ENCODE peak calls at places on chromosomes 6 and 20, in four cellular contexts. One of them, this sample, is unnamed.
A peak's percentile ranks its signal among the peaks of the same experiment; 100 is the strongest.

GRCh38 chr6:3876131-3876530 is 27.0 kb downstream of the FAM50B start:
- DNase-seq in mammary epithelial cell: no peak
- DNase-seq in neural progenitor cell: no peak
- DNase-seq in adrenal gland: no peak
- DNase-seq in this sample: no peak

GRCh38 chr20:21436186-21436585 is 38.9 kb upstream of the NKX2-4 start:
- DNase-seq in neural progenitor cell: no peak
- DNase-seq in mammary epithelial cell: peak; percentile 93
- DNase-seq in adrenal gland: no peak
- DNase-seq in this sample: no peak

GRCh38 chr6:36855750-36856149 is 16.5 kb upstream of the CPNE5 start:
- DNase-seq in neural progenitor cell: no peak
- DNase-seq in mammary epithelial cell: no peak
- DNase-seq in adrenal gland: no peak
- DNase-seq in this sample: no peak

GRCh38 chr20:59010995-59011873 is 4.2 kb upstream of the CTSZ start:
- DNase-seq in adrenal gland: no peak
- DNase-seq in mammary epithelial cell: peak; percentile 80
- DNase-seq in neural progenitor cell: peak; percentile 15
- DNase-seq in this sample: no peak

GRCh38 chr20:23873370-23874015 is 6.1 kb downstream of the CST5 start:
- DNase-seq in neural progenitor cell: no peak
- DNase-seq in mammary epithelial cell: peak; percentile 14
- DNase-seq in adrenal gland: no peak
- DNase-seq in this sample: no peak

GRCh38 chr20:63811491-63811875 is 19.6 kb downstream of the ZBTB46 start:
- DNase-seq in adrenal gland: no peak
- DNase-seq in neural progenitor cell: no peak
- DNase-seq in mammary epithelial cell: no peak
- DNase-seq in this sample: no peak

GRCh38 chr6:145310116-145310515 is 425.2 kb downstream of the EPM2A start:
- DNase-seq in mammary epithelial cell: no peak
- DNase-seq in neural progenitor cell: no peak
- DNase-seq in adrenal gland: no peak
- DNase-seq in this sample: no peak

GRCh38 chr6:21384211-21384610 is 209.3 kb upstream of the SOX4 start:
- DNase-seq in adrenal gland: no peak
- DNase-seq in neural progenitor cell: no peak
- DNase-seq in mammary epithelial cell: no peak
- DNase-seq in this sample: peak; percentile 29

GRCh38 chr6:21780601-21781000 is 187.1 kb downstream of the SOX4 start:
- DNase-seq in mammary epithelial cell: no peak
- DNase-seq in adrenal gland: no peak
- DNase-seq in neural progenitor cell: peak; percentile 49
- DNase-seq in this sample: no peak

GRCh38 chr6:55445648-55446204 is 118.5 kb downstream of the GFRAL start:
- DNase-seq in adrenal gland: no peak
- DNase-seq in mammary epithelial cell: peak; percentile 7
- DNase-seq in neural progenitor cell: peak; percentile 43
- DNase-seq in this sample: no peak

GRCh38 chr6:36780517-36781210 is 58.6 kb downstream of the CPNE5 start:
- DNase-seq in mammary epithelial cell: peak; percentile 11
- DNase-seq in adrenal gland: no peak
- DNase-seq in neural progenitor cell: no peak
- DNase-seq in this sample: no peak

GRCh38 chr6:108608453-108609275 is 47.9 kb downstream of the FOXO3 start:
- DNase-seq in mammary epithelial cell: peak; percentile 31
- DNase-seq in adrenal gland: no peak
- DNase-seq in neural progenitor cell: peak; percentile 34
- DNase-seq in this sample: no peak

GRCh38 chr6:101747711-101748110 is 354.2 kb downstream of the GRIK2 start:
- DNase-seq in adrenal gland: peak; percentile 50
- DNase-seq in neural progenitor cell: no peak
- DNase-seq in mammary epithelial cell: no peak
- DNase-seq in this sample: no peak

GRCh38 chr6:40356242-40356910 is 230.8 kb downstream of the LRFN2 start:
- DNase-seq in neural progenitor cell: no peak
- DNase-seq in mammary epithelial cell: peak; percentile 37
- DNase-seq in adrenal gland: no peak
- DNase-seq in this sample: no peak

GRCh38 chr6:1325471-1326309 is 13.8 kb downstream of the FOXQ1 start:
- DNase-seq in neural progenitor cell: no peak
- DNase-seq in mammary epithelial cell: peak; percentile 96
- DNase-seq in adrenal gland: no peak
- DNase-seq in this sample: no peak

GRCh38 chr20:47925603-47926002 is 140.3 kb upstream of the SULF2 start:
- DNase-seq in neural progenitor cell: no peak
- DNase-seq in mammary epithelial cell: peak; percentile 81
- DNase-seq in adrenal gland: no peak
- DNase-seq in this sample: no peak

GRCh38 chr6:131683479-131683878 is 17.7 kb downstream of the OR2A4 start:
- DNase-seq in neural progenitor cell: no peak
- DNase-seq in adrenal gland: no peak
- DNase-seq in mammary epithelial cell: no peak
- DNase-seq in this sample: no peak

GRCh38 chr6:17847203-17847602 is 140.2 kb downstream of the KIF13A start:
- DNase-seq in neural progenitor cell: no peak
- DNase-seq in adrenal gland: no peak
- DNase-seq in mammary epithelial cell: no peak
- DNase-seq in this sample: no peak

GRCh38 chr6:1701668-1702353 is 92.1 kb downstream of the FOXC1 start:
- DNase-seq in mammary epithelial cell: no peak
- DNase-seq in adrenal gland: no peak
- DNase-seq in neural progenitor cell: peak; percentile 44
- DNase-seq in this sample: no peak

GRCh38 chr20:11451793-11452291 is 465.9 kb upstream of the BTBD3 start:
- DNase-seq in adrenal gland: no peak
- DNase-seq in mammary epithelial cell: peak; percentile 50
- DNase-seq in neural progenitor cell: peak; percentile 74
- DNase-seq in this sample: no peak

GRCh38 chr6:127933852-127934840 is 33.3 kb upstream of the THEMIS start:
- DNase-seq in mammary epithelial cell: no peak
- DNase-seq in neural progenitor cell: no peak
- DNase-seq in adrenal gland: no peak
- DNase-seq in this sample: no peak

DNA sequence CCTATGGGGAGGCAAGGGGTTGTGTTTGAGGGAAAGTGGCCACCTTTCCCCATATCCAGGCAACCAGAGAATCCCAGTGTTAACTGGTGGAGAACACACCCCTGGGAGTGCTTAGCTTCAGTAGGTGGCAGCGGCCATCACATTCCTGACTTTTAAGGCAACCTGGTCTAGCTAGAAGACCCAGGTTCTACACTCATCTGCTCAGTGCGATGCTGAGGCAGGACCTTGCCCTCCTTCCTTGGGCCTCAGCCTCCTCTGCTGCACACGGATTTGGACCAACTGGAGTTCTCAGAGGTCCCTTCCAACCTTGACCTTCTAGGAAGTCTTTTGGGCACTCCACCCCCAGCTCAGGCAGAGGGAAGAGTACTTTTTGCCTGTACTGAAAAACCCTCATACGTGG is 3.0 kb downstream of the CCND3 start:
- DNase-seq in mammary epithelial cell: no peak
- DNase-seq in neural progenitor cell: peak; percentile 9
- DNase-seq in adrenal gland: no peak
- DNase-seq in this sample: no peak
- H3K27ac ChIP-seq in mammary epithelial cell: no peak overlapping the region
- H3K27ac ChIP-seq in neural progenitor cell: no peak overlapping the region
- H3K27ac ChIP-seq in adrenal gland: peak overlapping the region; percentile 97
- H3K27ac ChIP-seq in this sample: no peak overlapping the region

GRCh38 chr20:53002786-53003185 is 30.6 kb downstream of the TSHZ2 start:
- DNase-seq in neural progenitor cell: no peak
- DNase-seq in mammary epithelial cell: no peak
- DNase-seq in adrenal gland: no peak
- DNase-seq in this sample: no peak
- H3K4me1 ChIP-seq in neural progenitor cell: peaks cover 19% of the 10 kb centered on the region
- H3K4me1 ChIP-seq in mammary epithelial cell: peaks cover 17% of the 10 kb centered on the region
- H3K4me1 ChIP-seq in adrenal gland: peaks cover 5% of the 10 kb centered on the region
- H3K4me1 ChIP-seq in this sample: no peaks in the 10 kb centered on the region

GRCh38 chr6:5899216-5900045 is 107.3 kb downstream of the NRN1 start:
- DNase-seq in neural progenitor cell: no peak
- DNase-seq in mammary epithelial cell: no peak
- DNase-seq in adrenal gland: no peak
- DNase-seq in this sample: no peak
- TF ChIP-seq CTCF in neural progenitor cell: no peak
- TF ChIP-seq CTCF in mammary epithelial cell: no peak
- TF ChIP-seq CTCF in adrenal gland: no peak
- TF ChIP-seq CTCF in this sample: no peak

GRCh38 chr6:44072452-44072958 is 54.7 kb downstream of the MRPL14 start:
- DNase-seq in adrenal gland: no peak
- DNase-seq in mammary epithelial cell: no peak
- DNase-seq in neural progenitor cell: no peak
- DNase-seq in this sample: no peak
- H3K27ac ChIP-seq in adrenal gland: peak overlapping the region; percentile 68
- H3K27ac ChIP-seq in mammary epithelial cell: peak overlapping the region; percentile 78
- H3K27ac ChIP-seq in neural progenitor cell: no peak overlapping the region
- H3K27ac ChIP-seq in this sample: peak overlapping the region; percentile 38

DNA sequence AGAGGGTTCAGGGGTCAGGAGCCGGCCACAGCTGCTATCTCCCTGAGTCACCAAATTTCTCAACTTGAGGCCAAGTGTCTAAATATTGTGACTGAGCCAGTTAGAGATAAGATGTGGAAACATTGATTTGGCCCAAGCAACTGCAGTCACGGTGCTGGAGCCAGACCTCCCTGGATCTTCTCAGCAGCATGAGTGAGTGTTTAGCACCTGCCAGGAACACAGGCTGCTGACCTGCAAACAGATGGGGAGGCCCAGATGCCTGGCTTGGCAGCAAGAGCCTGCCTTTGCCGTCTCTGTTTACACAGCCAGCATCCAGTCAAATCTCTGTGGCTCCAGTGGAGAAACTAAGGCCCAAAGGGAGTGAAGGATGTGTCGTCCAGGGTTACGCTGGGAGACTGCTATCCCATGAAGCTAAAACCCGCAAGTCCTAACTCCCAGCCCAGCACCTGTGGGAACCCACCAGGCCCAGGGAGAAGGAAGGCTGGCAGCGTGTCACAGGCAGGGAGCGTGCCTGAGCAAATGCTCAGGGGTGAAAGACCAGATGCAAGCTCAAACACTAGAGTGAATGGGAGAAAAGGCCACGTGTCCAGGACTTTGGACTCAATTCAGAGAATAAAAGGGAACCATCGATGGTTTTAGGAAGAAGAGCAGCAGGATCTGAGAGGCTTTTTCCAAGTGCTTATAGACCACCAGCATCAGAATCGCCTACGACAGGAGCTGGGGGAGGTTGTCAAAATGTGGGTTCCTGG is 15.9 kb upstream of the PTGIS start:
- DNase-seq in mammary epithelial cell: peak; percentile 8
- DNase-seq in neural progenitor cell: no peak
- DNase-seq in adrenal gland: peak; percentile 78
- DNase-seq in this sample: peak; percentile 32
- H3K4me1 ChIP-seq in mammary epithelial cell: no peaks in the 10 kb centered on the region
- H3K4me1 ChIP-seq in neural progenitor cell: peaks cover 7% of the 10 kb centered on the region
- H3K4me1 ChIP-seq in adrenal gland: no peaks in the 10 kb centered on the region
- H3K4me1 ChIP-seq in this sample: peaks cover 4% of the 10 kb centered on the region

DNA sequence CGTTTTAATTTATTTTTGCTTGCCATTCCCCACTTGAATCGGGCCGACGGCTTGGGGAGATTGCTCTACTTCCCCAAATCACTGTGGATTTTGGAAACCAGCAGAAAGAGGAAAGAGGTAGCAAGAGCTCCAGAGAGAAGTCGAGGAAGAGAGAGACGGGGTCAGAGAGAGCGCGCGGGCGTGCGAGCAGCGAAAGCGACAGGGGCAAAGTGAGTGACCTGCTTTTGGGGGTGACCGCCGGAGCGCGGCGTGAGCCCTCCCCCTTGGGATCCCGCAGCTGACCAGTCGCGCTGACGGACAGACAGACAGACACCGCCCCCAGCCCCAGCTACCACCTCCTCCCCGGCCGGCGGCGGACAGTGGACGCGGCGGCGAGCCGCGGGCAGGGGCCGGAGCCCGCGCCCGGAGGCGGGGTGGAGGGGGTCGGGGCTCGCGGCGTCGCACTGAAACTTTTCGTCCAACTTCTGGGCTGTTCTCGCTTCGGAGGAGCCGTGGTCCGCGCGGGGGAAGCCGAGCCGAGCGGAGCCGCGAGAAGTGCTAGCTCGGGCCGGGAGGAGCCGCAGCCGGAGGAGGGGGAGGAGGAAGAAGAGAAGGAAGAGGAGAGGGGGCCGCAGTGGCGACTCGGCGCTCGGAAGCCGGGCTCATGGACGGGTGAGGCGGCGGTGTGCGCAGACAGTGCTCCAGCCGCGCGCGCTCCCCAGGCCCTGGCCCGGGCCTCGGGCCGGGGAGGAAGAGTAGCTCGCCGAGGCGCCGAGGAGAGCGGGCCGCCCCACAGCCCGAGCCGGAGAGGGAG is 602 bp downstream of the VEGFA start:
- DNase-seq in adrenal gland: peak; percentile 93
- DNase-seq in mammary epithelial cell: peak; percentile 48
- DNase-seq in neural progenitor cell: peak; percentile 79
- DNase-seq in this sample: peak; percentile 71
- TF ChIP-seq CTCF in adrenal gland: no peak
- TF ChIP-seq CTCF in mammary epithelial cell: no peak
- TF ChIP-seq CTCF in neural progenitor cell: no peak
- TF ChIP-seq CTCF in this sample: no peak